ENCODE peak calls at places on chromosomes 16 and 17, in five cellular contexts. L is Peyer's patch, E is fibroblast of lung, X is pancreas, M is fibroblast of the aortic adventitia. C is an unnamed sample.

GRCh38 chr16:12265168-12265567 is 288.6 kb downstream of the SNX29 start:
- DNase-seq in E (no peak), X (no peak), L (no peak), M (no peak), C (no peak)

GRCh38 chr17:34757611-34758010 is 178.2 kb downstream of the TMEM132E start:
- DNase-seq in L (no peak), M (no peak), E (no peak), X (no peak), C (no peak)

GRCh38 chr16:78529881-78530280 is 430.4 kb downstream of the WWOX start:
- DNase-seq in X (no peak), E (no peak), M (no peak), L (no peak), C (no peak)

GRCh38 chr17:1340371-1340770 is 59.7 kb downstream of the YWHAE start:
- DNase-seq in E (no peak), L (no peak), M (no peak), X (no peak), C (no peak)

GRCh38 chr16:28549301-28549899 is 4.3 kb upstream of the SGF29 start:
- DNase-seq in M (peak), X (no peak), E (peak), L (no peak), C (peak)

GRCh38 chr17:35372846-35373531 is 432 bp downstream of the SLFN11 start:
- DNase-seq in X (peak), E (no peak), M (peak), L (no peak), C (no peak)

GRCh38 chr17:58344791-58345157 is 7.2 kb downstream of the SUPT4H1 start:
- DNase-seq in X (no peak), L (no peak), M (no peak), E (no peak), C (no peak)

GRCh38 chr16:87213536-87213935 is 103.7 kb downstream of the C16orf95 start:
- DNase-seq in M (no peak), X (no peak), E (no peak), L (no peak), C (no peak)

GRCh38 chr16:86034421-86034919 is 135.5 kb downstream of the IRF8 start:
- DNase-seq in L (peak), M (no peak), X (no peak), E (no peak), C (no peak)

GRCh38 chr17:65371702-65372101 is 189.7 kb downstream of the AXIN2 start:
- DNase-seq in X (no peak), E (no peak), M (no peak), L (peak), C (no peak)

GRCh38 chr17:2054740-2055493 is at the start of gene HIC1:
- DNase-seq in M (peak), X (peak), E (peak), L (peak), C (peak)

GRCh38 chr16:77171750-77172635 is 19.0 kb upstream of the MON1B start:
- DNase-seq in M (peak), E (peak), X (peak), L (no peak), C (peak)

GRCh38 chr17:83119987-83120864 is 40.8 kb downstream of the METRNL start:
- DNase-seq in M (no peak), L (no peak), X (no peak), E (no peak), C (no peak)

GRCh38 chr16:61148930-61149329 is 887.3 kb downstream of the CDH8 start:
- DNase-seq in L (no peak), E (no peak), X (no peak), M (no peak), C (no peak)

GRCh38 chr16:88477631-88478030 is 24.6 kb downstream of the ZFPM1 start:
- DNase-seq in E (no peak), L (no peak), M (no peak), X (no peak), C (no peak)

GRCh38 chr17:78529871-78530670 is 47.1 kb downstream of the DNAH17 start:
- DNase-seq in E (no peak), L (peak), X (peak), M (no peak), C (no peak)

GRCh38 chr16:24221219-24221618 is 34.9 kb upstream of the CACNG3 start:
- DNase-seq in E (no peak), L (no peak), X (no peak), M (no peak), C (no peak)

GRCh38 chr16:53998024-53998810 is 288.4 kb downstream of the IRX3 start:
- DNase-seq in X (no peak), M (no peak), E (no peak), L (no peak), C (no peak)

GRCh38 chr17:2173005-2173404 is 118.1 kb downstream of the HIC1 start:
- DNase-seq in E (peak), M (peak), X (no peak), L (no peak), C (peak)

GRCh38 chr17:28737770-28738679 is 5.8 kb upstream of the TRAF4 start:
- DNase-seq in M (no peak), L (no peak), E (no peak), X (no peak), C (no peak)

GRCh38 chr17:30323262-30323894 is 10.5 kb downstream of the TMIGD1 start:
- DNase-seq in X (no peak), E (no peak), M (no peak), L (no peak), C (no peak)

GRCh38 chr16:9033125-9033830 is 58.2 kb upstream of the HAPSTR1 start:
- DNase-seq in M (peak), E (peak), X (no peak), L (no peak), C (peak)

GRCh38 chr16:67394271-67395104 is 1.2 kb upstream of the TPPP3 start:
- DNase-seq in L (no peak), X (no peak), E (no peak), M (no peak), C (no peak)

GRCh38 chr17:54992797-54993639 is 24.5 kb downstream of the STXBP4 start:
- DNase-seq in E (peak), L (no peak), X (no peak), M (peak), C (peak)

GRCh38 chr17:57747221-57748017 is 2.3 kb upstream of the CCDC182 start:
- DNase-seq in L (no peak), E (peak), X (no peak), M (peak), C (peak)

GRCh38 chr16:81748476-81749198 is 30.5 kb upstream of the PLCG2 start:
- DNase-seq in L (no peak), X (no peak), E (no peak), M (no peak), C (no peak)

GRCh38 chr17:43018932-43019331 is 3.3 kb downstream of the VAT1 start:
- DNase-seq in E (no peak), X (no peak), M (peak), L (no peak), C (peak)

GRCh38 chr17:69959291-69959690 is 115.7 kb upstream of the KCNJ16 start:
- DNase-seq in M (no peak), E (peak), X (no peak), L (no peak), C (no peak)

GRCh38 chr17:68013385-68013784 is 17.1 kb upstream of the C17orf58 start:
- DNase-seq in X (no peak), E (no peak), M (no peak), L (no peak), C (no peak)

GRCh38 chr16:47460301-47460754 is 535 bp downstream of the ITFG1 start:
- DNase-seq in X (peak), M (no peak), L (no peak), E (peak), C (peak)

GRCh38 chr16:47459603-47460002 is 1.3 kb downstream of the ITFG1 start:
- DNase-seq in M (no peak), X (no peak), L (no peak), E (no peak), C (no peak)

GRCh38 chr16:47458331-47458730 is 2.5 kb downstream of the ITFG1 start:
- DNase-seq in L (no peak), M (no peak), E (no peak), X (no peak), C (no peak)

GRCh38 chr16:47461598-47462266 is 601 bp downstream of the PHKB start:
- DNase-seq in L (no peak), X (peak), M (peak), E (peak), C (peak)

DNA sequence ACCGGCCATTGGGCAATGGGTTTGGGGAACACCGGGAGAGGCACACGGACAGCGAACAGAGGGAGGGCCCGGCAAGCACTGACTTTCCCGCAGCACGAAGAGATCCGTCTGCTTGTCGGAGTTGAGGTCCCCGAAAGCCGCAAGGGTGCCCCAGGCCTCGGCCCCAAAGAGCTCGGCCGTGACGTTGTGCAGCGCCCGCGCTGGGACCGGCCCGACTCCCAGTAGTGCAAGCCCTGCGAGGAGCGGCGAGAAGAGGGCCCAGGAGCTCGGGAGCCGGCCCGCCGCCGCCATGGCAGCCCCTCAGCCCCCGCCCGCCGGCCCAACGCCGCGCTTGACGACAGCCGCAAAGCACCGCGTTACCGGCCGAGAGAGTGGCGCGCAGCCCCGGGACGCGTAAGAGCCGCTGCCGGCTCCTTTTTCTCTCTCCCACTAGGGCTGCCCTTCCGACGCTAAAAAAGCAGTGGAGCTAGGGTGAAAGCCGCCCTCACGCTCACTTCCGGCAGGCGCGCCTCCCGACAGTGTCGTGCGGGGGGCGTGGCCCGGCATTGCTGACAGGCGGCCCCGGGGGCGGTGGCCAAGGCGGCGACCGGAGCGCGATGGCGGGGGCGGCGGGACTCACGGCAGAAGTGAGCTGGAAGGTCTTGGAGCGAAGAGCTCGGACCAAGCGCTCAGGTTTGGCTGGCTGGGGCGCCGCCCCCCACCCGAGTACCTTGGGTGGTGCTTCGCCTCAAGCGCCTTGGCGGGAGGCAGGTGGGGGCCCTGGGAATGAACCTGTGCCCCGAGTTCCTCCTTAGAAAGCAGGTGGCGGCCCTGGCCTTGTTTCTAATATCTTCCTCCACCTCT is at the start of the genes ITFG1 and PHKB:
- DNase-seq in L (peak), M (peak), E (peak), X (peak), C (peak)
- TF ChIP-seq CTCF in L (no peak), M (peak), E (no peak), X (no peak), C (no peak)

GRCh38 chr16:49858200-49859129 is 2.6 kb upstream of the ZNF423 start:
- DNase-seq in L (peak), X (peak), M (no peak), E (peak), C (peak)

GRCh38 chr16:49855822-49856740 is at the start of gene ZNF423:
- DNase-seq in E (no peak), X (peak), M (no peak), L (no peak), C (peak)

GRCh38 chr16:49859139-49859947 is 3.4 kb upstream of the ZNF423 start:
- DNase-seq in L (peak), E (peak), X (peak), M (peak), C (peak)

GRCh38 chr16:49856741-49857330 is 924 bp upstream of the ZNF423 start:
- DNase-seq in X (peak), M (peak), L (peak), E (peak), C (peak)

DNA sequence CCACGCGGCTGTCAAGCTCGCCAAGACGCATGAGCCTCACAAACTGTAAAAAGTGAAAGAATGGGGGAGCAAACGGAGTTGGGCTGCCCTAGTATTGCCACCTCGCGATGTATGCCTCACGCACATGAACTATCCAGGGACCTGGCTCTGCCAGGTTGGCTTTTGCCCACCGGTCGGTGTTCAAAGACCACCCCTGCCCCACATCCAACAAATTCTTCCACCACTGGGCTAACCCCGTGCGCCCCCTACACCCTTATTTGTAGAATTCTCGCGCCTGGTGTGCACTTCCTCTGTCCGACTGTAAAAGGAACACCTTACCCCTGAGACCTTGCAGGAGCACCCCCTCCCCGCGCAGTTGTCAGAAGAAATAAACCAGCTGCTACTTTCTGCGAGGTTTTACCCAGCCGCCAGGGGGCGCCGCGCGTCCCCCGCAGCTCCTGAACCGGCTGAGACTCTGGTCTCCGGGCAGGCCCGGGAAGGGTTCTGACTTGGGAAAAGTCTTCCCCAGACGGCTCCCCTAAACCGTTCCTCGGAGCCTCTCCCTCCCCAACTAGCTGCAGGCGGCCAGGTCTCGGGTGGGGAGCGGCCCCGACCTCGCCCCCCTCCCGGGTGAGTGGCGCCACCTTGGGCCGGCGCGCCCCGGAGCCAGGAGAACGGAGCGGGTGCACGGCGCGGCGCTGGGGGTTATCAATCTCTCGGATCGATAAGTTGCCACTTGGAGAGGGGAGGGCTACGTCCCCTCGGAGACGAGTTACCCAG is 1.7 kb upstream of the ZNF423 start:
- DNase-seq in X (peak), M (peak), L (peak), E (peak), C (peak)
- H3K4me3 ChIP-seq in X (peak), M (peak), L (peak), E (peak), C (peak)

GRCh38 chr16:57994361-57994760 is 6.1 kb downstream of the ZNF319 start:
- DNase-seq in X (no peak), E (no peak), M (no peak), L (no peak), C (no peak)

GRCh38 chr16:57993452-57993851 is 7.0 kb downstream of the ZNF319 start:
- DNase-seq in M (no peak), E (no peak), L (no peak), X (peak), C (no peak)

GRCh38 chr16:57995721-57996405 is 4.6 kb downstream of the ZNF319 start:
- DNase-seq in M (no peak), L (no peak), E (no peak), X (no peak), C (no peak)

GRCh38 chr16:57993897-57994296 is 6.6 kb downstream of the ZNF319 start:
- DNase-seq in L (no peak), M (no peak), E (no peak), X (no peak), C (no peak)

DNA sequence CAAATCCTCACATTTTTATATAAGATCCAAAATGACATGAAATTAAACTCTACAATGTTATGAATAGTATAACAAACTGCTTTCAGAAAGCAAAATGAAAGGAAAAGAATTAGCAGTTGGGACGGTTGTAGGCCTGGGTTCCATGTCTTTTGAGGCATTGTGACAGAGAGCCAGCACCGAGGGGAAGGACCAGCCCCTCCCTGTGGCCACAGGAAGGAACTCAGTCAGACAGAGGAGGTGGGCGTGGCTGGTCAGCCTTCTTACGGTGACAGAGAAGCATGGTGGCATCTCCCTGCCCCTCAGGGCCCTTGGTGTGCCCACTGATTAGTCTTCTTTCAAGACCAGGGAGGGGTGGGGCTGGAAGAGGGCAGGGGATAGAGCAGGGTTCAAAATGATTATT is 5.7 kb downstream of the ZNF319 start:
- DNase-seq in L (no peak), E (no peak), X (peak), M (peak), C (peak)
- TF ChIP-seq CTCF in L (no peak), E (peak), X (no peak), M (peak), C (peak)

GRCh38 chr17:4846635-4847390 is 13.7 kb downstream of the MINK1 start:
- DNase-seq in E (no peak), M (no peak), L (no peak), X (no peak), C (no peak)
- H3K4me3 ChIP-seq in E (no peak), M (no peak), L (no peak), X (no peak), C (no peak)

DNA sequence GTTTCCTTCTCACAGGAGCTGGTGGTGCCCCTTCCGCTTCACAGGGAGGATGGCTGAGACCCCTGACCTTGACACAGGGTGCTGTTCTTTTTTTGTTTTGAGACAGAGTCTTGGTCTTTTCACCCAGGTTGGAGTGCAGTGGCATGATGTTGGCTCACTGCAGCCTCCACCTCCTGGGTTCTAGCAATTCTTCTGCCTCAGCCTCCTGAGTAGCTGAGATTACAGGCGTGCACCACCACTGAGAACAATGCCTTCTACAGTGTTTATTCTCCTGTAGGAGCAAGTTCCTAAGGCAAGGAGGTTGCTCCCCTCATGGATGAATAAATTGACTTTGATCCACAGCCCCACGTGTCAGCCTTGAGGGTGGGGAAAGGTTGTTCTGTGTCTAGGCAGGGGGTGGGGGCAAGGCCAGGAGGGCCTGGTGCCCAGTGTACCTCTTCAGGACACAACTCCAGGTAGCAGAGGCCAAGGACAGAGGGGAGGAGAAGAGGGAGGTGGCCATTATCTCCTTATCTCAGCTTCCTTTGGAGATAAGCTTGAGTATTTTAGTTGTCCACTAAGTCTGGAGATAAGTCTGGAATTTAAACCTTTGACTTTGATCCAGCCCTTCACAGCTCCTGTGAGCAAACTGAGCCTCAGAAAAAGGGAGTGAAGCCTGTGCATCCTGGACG is 159.4 kb downstream of the SEC14L1 start:
- DNase-seq in X (no peak), M (peak), L (peak), E (peak), C (no peak)
- TF ChIP-seq CTCF in X (no peak), M (no peak), L (no peak), E (no peak), C (no peak)

GRCh38 chr17:44183024-44183423 is 3.7 kb upstream of the TMUB2 start:
- DNase-seq in X (no peak), M (no peak), L (no peak), E (no peak), C (no peak)
- H3K4me3 ChIP-seq in X (no peak), M (no peak), L (no peak), E (no peak), C (no peak)